ENCODE peak calls at places on chromosome 1, in nine cellular contexts. G is GM10248, H is AG08396, T is nephron progenitor cell, S is T-helper 17 cell, J is iPS-NIHi11, Y is NCI-H510A, Z is NCI-H524, U is HTR-8/SVneo. B is an unnamed sample.

GRCh38 chr1:117368116-117369108 is 1.2 kb downstream of the MAN1A2 start:
- DNase-seq in H (no peak), J (no peak), G (no peak), Z (peak), S (no peak), T (no peak), Y (no peak), U (no peak), B (no peak)

GRCh38 chr1:38790422-38791212 is 69.0 kb downstream of the RRAGC start:
- DNase-seq in Y (no peak), J (no peak), S (no peak), H (no peak), T (no peak), G (no peak), Z (no peak), U (no peak), B (no peak)

GRCh38 chr1:65056866-65057265 is 90.5 kb upstream of the JAK1 start:
- DNase-seq in H (no peak), Y (no peak), T (no peak), S (no peak), U (no peak), Z (no peak), J (no peak), G (no peak), B (no peak)

GRCh38 chr1:20551945-20552727 is at the start of gene FAM43B:
- DNase-seq in J (peak), Z (peak), S (no peak), U (peak), G (no peak), T (peak), Y (no peak), H (peak), B (no peak)

GRCh38 chr1:150283260-150283659 is 906 bp downstream of the CIART start:
- DNase-seq in J (no peak), Z (no peak), H (no peak), Y (no peak), G (no peak), S (no peak), U (no peak), T (no peak), B (no peak)

GRCh38 chr1:31511848-31512615 is 64.3 kb upstream of the TINAGL1 start:
- DNase-seq in H (no peak), J (no peak), U (no peak), Y (no peak), G (no peak), S (no peak), Z (no peak), T (no peak), B (no peak)

GRCh38 chr1:177307771-177308170 is 137.0 kb downstream of the BRINP2 start:
- DNase-seq in Y (no peak), J (no peak), Z (no peak), S (no peak), T (no peak), G (no peak), H (no peak), U (no peak), B (no peak)

GRCh38 chr1:197285526-197286217 is 17.6 kb downstream of the CRB1 start:
- DNase-seq in G (no peak), S (no peak), T (no peak), Z (no peak), Y (no peak), U (no peak), J (no peak), H (no peak), B (no peak)

GRCh38 chr1:65165269-65166002 is 17.4 kb downstream of the AK4 start:
- DNase-seq in S (no peak), Y (peak), Z (no peak), J (peak), G (no peak), H (no peak), T (no peak), U (no peak), B (no peak)

GRCh38 chr1:46519209-46519608 is 29.6 kb downstream of the DMBX1 start:
- DNase-seq in G (no peak), Z (no peak), H (no peak), U (no peak), S (no peak), J (no peak), Y (no peak), T (no peak), B (no peak)

GRCh38 chr1:65065535-65066378 is 82.2 kb upstream of the AK4 start:
- DNase-seq in Y (peak), S (no peak), U (no peak), H (peak), J (peak), Z (peak), G (no peak), T (peak), B (no peak)

GRCh38 chr1:167551359-167551758 is 2.2 kb downstream of the CREG1 start:
- DNase-seq in Y (no peak), J (no peak), T (no peak), G (no peak), S (no peak), H (no peak), Z (no peak), U (no peak), B (no peak)

GRCh38 chr1:164755674-164756073 is 196.7 kb downstream of the PBX1 start:
- DNase-seq in J (no peak), U (no peak), Y (no peak), G (no peak), S (no peak), H (no peak), Z (peak), T (no peak), B (no peak)